ENCODE peak calls at places on chromosomes 6 and 20, in nine cellular contexts. W is psoas muscle, R is sigmoid colon, U is pancreas, L is lower lobe of right lung, K is Peyer's patch, H is RWPE2, N is aorta, V is spleen. A is an unnamed sample. For H3K4me1, the result is how much of the 10 kb centered on the place peaks cover.

GRCh38 chr6:4808396-4808795 is 32.2 kb downstream of the CDYL start:
- DNase-seq in W (no peak), R (no peak), U (no peak), L (no peak), K (no peak), H (no peak), N (no peak), V (no peak), A (no peak)

GRCh38 chr20:49851234-49851755 is 38.7 kb downstream of the SLC9A8 start:
- DNase-seq in W (no peak), R (no peak), U (no peak), L (no peak), K (no peak), H (no peak), N (peak), V (no peak), A (no peak)

GRCh38 chr6:2765896-2766766 is 938 bp downstream of the WRNIP1 start:
- DNase-seq in W (peak), R (peak), U (peak), L (peak), K (peak), H (no peak), N (peak), V (peak), A (peak)

GRCh38 chr6:104940881-104941693 is 15.8 kb upstream of the LIN28B start:
- DNase-seq in W (peak), R (no peak), U (no peak), L (peak), K (no peak), H (no peak), N (no peak), V (peak), A (no peak)

GRCh38 chr6:52297433-52297832 is 12.9 kb upstream of the MCM3 start:
- DNase-seq in W (no peak), R (no peak), U (no peak), L (no peak), K (no peak), H (no peak), N (no peak), V (no peak), A (no peak)

GRCh38 chr6:87487555-87487954 is 14.8 kb downstream of the SLC35A1 start:
- DNase-seq in W (no peak), R (no peak), U (no peak), L (no peak), K (no peak), H (no peak), N (no peak), V (no peak), A (no peak)

GRCh38 chr6:165245716-165246115 is 63.7 kb downstream of the C6orf118 start:
- DNase-seq in W (no peak), R (no peak), U (no peak), L (no peak), K (no peak), H (no peak), N (no peak), V (no peak), A (no peak)

GRCh38 chr20:38764563-38765355 is 16.5 kb downstream of the ACTR5 start:
- DNase-seq in W (no peak), R (no peak), U (peak), L (no peak), K (no peak), H (peak), N (peak), V (no peak), A (no peak)

GRCh38 chr6:133339543-133340384 is 98.6 kb downstream of the EYA4 start:
- DNase-seq in W (no peak), R (no peak), U (no peak), L (no peak), K (no peak), H (no peak), N (no peak), V (no peak), A (no peak)

GRCh38 chr6:90190752-90191393 is 105.8 kb downstream of the BACH2 start:
- DNase-seq in W (no peak), R (no peak), U (no peak), L (no peak), K (no peak), H (no peak), N (no peak), V (no peak), A (no peak)

GRCh38 chr20:760751-761417 is 7.4 kb downstream of the SLC52A3 start:
- DNase-seq in W (no peak), R (no peak), U (peak), L (peak), K (no peak), H (no peak), N (peak), V (no peak), A (no peak)

GRCh38 chr20:33803921-33804337 is 7.2 kb upstream of the CHMP4B start:
- DNase-seq in W (no peak), R (no peak), U (no peak), L (no peak), K (no peak), H (no peak), N (no peak), V (no peak), A (no peak)

GRCh38 chr20:45469336-45470261 is at the start of gene WFDC2:
- DNase-seq in W (no peak), R (peak), U (peak), L (peak), K (no peak), H (peak), N (no peak), V (no peak), A (no peak)

GRCh38 chr20:19823971-19824370 is 65.9 kb downstream of the RIN2 start:
- DNase-seq in W (no peak), R (no peak), U (no peak), L (no peak), K (no peak), H (no peak), N (no peak), V (no peak), A (no peak)

GRCh38 chr6:42375007-42375635 is 76.6 kb downstream of the TRERF1 start:
- DNase-seq in W (no peak), R (peak), U (no peak), L (no peak), K (no peak), H (no peak), N (no peak), V (no peak), A (no peak)

GRCh38 chr20:44955270-44955669 is 4.9 kb downstream of the TOMM34 start:
- DNase-seq in W (no peak), R (no peak), U (no peak), L (no peak), K (no peak), H (no peak), N (no peak), V (no peak), A (no peak)

GRCh38 chr6:95325858-95326257 is 251.5 kb upstream of the MANEA start:
- DNase-seq in W (no peak), R (no peak), U (no peak), L (no peak), K (no peak), H (no peak), N (no peak), V (no peak), A (no peak)

GRCh38 chr6:166770216-166771116 is 143.4 kb upstream of the RPS6KA2 start:
- DNase-seq in W (no peak), R (no peak), U (no peak), L (no peak), K (no peak), H (no peak), N (no peak), V (no peak), A (no peak)

GRCh38 chr6:139925894-139926641 is 551.6 kb upstream of the CITED2 start:
- DNase-seq in W (no peak), R (no peak), U (no peak), L (no peak), K (no peak), H (no peak), N (peak), V (no peak), A (no peak)

GRCh38 chr6:39166189-39166917 is 51.4 kb upstream of the SAYSD1 start:
- DNase-seq in W (peak), R (peak), U (peak), L (peak), K (peak), H (no peak), N (peak), V (peak), A (peak)

GRCh38 chr6:35016417-35017221 is 124.5 kb downstream of the TCP11 start:
- DNase-seq in W (peak), R (peak), U (no peak), L (no peak), K (no peak), H (no peak), N (peak), V (no peak), A (peak)

GRCh38 chr6:136956590-136957573 is 34.8 kb downstream of the SLC35D3 start:
- DNase-seq in W (no peak), R (no peak), U (no peak), L (no peak), K (no peak), H (no peak), N (no peak), V (no peak), A (no peak)

GRCh38 chr20:48680650-48681049 is 147.1 kb downstream of the PREX1 start:
- DNase-seq in W (no peak), R (no peak), U (no peak), L (peak), K (no peak), H (no peak), N (peak), V (peak), A (no peak)

GRCh38 chr20:41344938-41345728 is 4.5 kb downstream of the LPIN3 start:
- DNase-seq in W (no peak), R (peak), U (no peak), L (no peak), K (no peak), H (no peak), N (peak), V (peak), A (no peak)

GRCh38 chr6:109441069-109441816 is 719 bp downstream of the SMPD2 start:
- DNase-seq in W (peak), R (peak), U (peak), L (peak), K (peak), H (no peak), N (peak), V (peak), A (peak)

GRCh38 chr20:10925767-10926166 is 252.0 kb upstream of the JAG1 start:
- DNase-seq in W (no peak), R (no peak), U (no peak), L (no peak), K (no peak), H (no peak), N (no peak), V (no peak), A (no peak)

GRCh38 chr6:43989556-43990248 is 137.6 kb downstream of the MRPL14 start:
- DNase-seq in W (peak), R (no peak), U (no peak), L (peak), K (no peak), H (no peak), N (no peak), V (no peak), A (peak)

GRCh38 chr6:53770690-53771320 is 24.0 kb upstream of the LRRC1 start:
- DNase-seq in W (no peak), R (no peak), U (no peak), L (no peak), K (no peak), H (no peak), N (no peak), V (no peak), A (no peak)

GRCh38 chr6:167710521-167710920 is 116.2 kb upstream of the AFDN start:
- DNase-seq in W (no peak), R (no peak), U (no peak), L (no peak), K (no peak), H (no peak), N (no peak), V (peak), A (no peak)

GRCh38 chr6:36133912-36134311 is 3.6 kb downstream of the MAPK13 start:
- DNase-seq in W (no peak), R (peak), U (no peak), L (no peak), K (no peak), H (no peak), N (no peak), V (no peak), A (no peak)

GRCh38 chr6:25757936-25758642 is 3.5 kb downstream of the SLC17A4 start:
- DNase-seq in W (no peak), R (no peak), U (no peak), L (no peak), K (no peak), H (no peak), N (no peak), V (no peak), A (no peak)

GRCh38 chr6:161489626-161490306 is 215.9 kb upstream of the AGPAT4 start:
- DNase-seq in W (no peak), R (no peak), U (no peak), L (no peak), K (no peak), H (no peak), N (no peak), V (no peak), A (no peak)

GRCh38 chr20:44734938-44735337 is 10.7 kb upstream of the KCNK15 start:
- DNase-seq in W (no peak), R (no peak), U (no peak), L (no peak), K (no peak), H (no peak), N (no peak), V (no peak), A (no peak)

GRCh38 chr6:125670586-125670985 is 78.8 kb upstream of the HEY2 start:
- DNase-seq in W (no peak), R (peak), U (no peak), L (no peak), K (no peak), H (no peak), N (peak), V (no peak), A (peak)

GRCh38 chr20:47857994-47858557 is 72.8 kb upstream of the SULF2 start:
- DNase-seq in W (no peak), R (peak), U (no peak), L (no peak), K (no peak), H (no peak), N (peak), V (no peak), A (no peak)

GRCh38 chr6:15351631-15352030 is 105.8 kb downstream of the JARID2 start:
- DNase-seq in W (peak), R (peak), U (no peak), L (no peak), K (no peak), H (no peak), N (peak), V (no peak), A (peak)

GRCh38 chr20:8190043-8190880 is 58.2 kb downstream of the PLCB1 start:
- DNase-seq in W (no peak), R (no peak), U (no peak), L (no peak), K (no peak), H (no peak), N (no peak), V (no peak), A (no peak)

GRCh38 chr20:6173481-6173880 is 50.7 kb upstream of the FERMT1 start:
- DNase-seq in W (no peak), R (no peak), U (no peak), L (no peak), K (no peak), H (no peak), N (no peak), V (no peak), A (no peak)

DNA sequence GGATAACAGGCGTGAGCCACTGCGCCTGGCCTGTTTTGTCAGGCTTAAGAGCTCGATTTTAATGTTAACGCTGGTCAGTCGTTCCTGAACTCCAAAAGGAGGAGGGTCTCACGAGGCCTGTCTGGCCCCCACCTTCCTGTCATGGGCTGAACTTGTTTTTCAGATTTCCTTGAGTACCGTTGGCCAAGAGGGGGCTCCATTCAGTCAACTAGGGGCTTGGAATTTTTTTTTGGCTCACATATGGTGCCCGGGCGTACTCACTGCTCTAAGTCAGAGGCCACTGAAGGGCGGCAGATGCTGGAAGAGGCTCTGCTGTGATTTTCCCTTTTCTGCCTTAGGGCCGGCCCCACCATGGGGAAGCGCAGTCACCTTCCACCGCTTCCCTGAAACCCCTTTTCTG is 6.9 kb upstream of the BIRC7 start:
- DNase-seq in W (no peak), R (no peak), U (no peak), L (no peak), K (no peak), H (no peak), N (no peak), V (no peak), A (no peak)
- H3K4me1 ChIP-seq in W (under half), R (under half), U (under half), L (under half), K (under half), H (under half), N (under half), V (under half), A (under half)

GRCh38 chr6:45326698-45327417 is 1.3 kb upstream of the RUNX2 start:
- DNase-seq in W (no peak), R (no peak), U (no peak), L (no peak), K (no peak), H (no peak), N (no peak), V (no peak), A (no peak)

GRCh38 chr6:45323656-45324224 is 4.4 kb upstream of the RUNX2 start:
- DNase-seq in W (no peak), R (no peak), U (no peak), L (no peak), K (no peak), H (no peak), N (no peak), V (no peak), A (no peak)

GRCh38 chr6:45328523-45328922 is 393 bp downstream of the RUNX2 start:
- DNase-seq in W (no peak), R (no peak), U (no peak), L (no peak), K (no peak), H (no peak), N (no peak), V (no peak), A (no peak)

GRCh38 chr6:45327956-45328522 is at the start of gene RUNX2:
- DNase-seq in W (no peak), R (no peak), U (no peak), L (no peak), K (no peak), H (no peak), N (no peak), V (no peak), A (no peak)
- H3K4me3 ChIP-seq in W (no peak), R (peak), U (no peak), L (peak), K (no peak), H (no peak), N (no peak), V (no peak), A (peak)

DNA sequence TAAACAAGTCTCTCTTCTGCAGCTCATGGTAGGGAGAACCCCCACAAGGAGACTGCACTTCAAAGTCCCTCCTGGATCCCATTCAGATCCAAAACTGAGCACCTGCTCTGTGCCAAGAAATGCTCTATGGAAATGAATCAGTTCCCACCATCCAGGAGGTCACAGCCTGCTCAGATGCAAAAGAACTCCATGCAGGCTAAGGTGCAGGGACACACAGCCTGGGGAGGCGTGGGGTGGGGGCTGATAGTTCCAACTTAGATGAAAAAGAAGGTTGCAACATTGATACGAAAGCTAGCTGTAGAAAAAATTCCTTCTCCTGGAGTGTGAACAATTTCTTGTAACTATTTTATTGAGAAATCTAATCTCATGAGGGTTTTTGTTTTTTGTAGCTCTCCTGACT is 111.0 kb upstream of the TMEM170B start:
- DNase-seq in W (peak), R (no peak), U (no peak), L (no peak), K (no peak), H (no peak), N (no peak), V (no peak), A (no peak)
- H3K4me1 ChIP-seq in W (under half), R (under half), U (under half), L (half or more), K (under half), H (under half), N (under half), V (under half), A (half or more)

DNA sequence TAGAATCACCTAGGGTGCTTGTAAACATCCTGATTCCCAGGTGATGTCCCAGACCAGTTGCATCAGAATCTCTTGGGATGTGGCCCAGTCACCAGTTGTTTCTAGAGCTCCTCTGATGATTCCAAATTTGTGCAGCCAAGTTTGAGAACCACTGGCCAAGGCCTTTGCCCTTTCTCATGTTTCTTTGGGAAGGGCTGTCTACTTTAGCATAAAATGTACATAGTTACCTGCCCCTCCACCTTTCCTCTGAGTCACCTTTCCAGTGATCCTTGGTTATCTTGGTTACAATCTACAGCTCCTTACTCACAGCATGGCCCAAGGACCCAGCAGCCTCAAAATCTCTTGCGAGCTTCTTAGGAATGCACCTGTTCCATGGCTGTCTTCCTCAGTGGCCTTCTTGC is 266.4 kb upstream of the PRND start:
- DNase-seq in W (no peak), R (no peak), U (no peak), L (no peak), K (no peak), H (no peak), N (no peak), V (no peak), A (no peak)
- H3K4me3 ChIP-seq in W (no peak), R (no peak), U (no peak), L (no peak), K (no peak), H (no peak), N (no peak), V (no peak), A (no peak)

DNA sequence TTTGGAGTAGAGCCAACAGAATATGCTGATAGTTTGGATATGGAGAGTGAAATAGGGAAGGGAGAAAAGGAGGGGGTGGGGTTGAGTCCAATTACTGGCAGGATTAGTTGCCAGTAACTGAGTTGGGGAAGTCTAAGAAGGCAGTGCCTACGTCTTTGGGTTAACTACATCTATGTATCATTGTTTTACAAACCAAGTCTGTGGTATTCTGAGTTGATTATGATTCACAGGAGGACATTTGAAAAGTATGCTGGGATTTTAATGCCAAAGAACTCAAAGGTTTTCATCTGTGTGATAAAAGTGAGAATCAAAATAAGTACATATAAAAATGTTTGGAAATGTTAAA is 14.7 kb downstream of the DSE start:
- DNase-seq in W (no peak), R (no peak), U (no peak), L (no peak), K (no peak), H (no peak), N (no peak), V (no peak), A (no peak)
- H3K4me1 ChIP-seq in W (half or more), R (under half), U (under half), L (under half), K (under half), H (half or more), N (under half), V (under half), A (half or more)

GRCh38 chr20:52048365-52048764 is 143.2 kb downstream of the ZFP64 start:
- DNase-seq in W (no peak), R (no peak), U (no peak), L (no peak), K (no peak), H (no peak), N (no peak), V (no peak), A (no peak)
- H3K4me3 ChIP-seq in W (no peak), R (no peak), U (no peak), L (no peak), K (no peak), H (no peak), N (no peak), V (no peak), A (no peak)

A was measured in left ventricle myocardium inferior.